ENCODE peak calls at places on chromosomes 1 and 21, in four cellular contexts. S is retinal pigment epithelial cell, G is left cardiac atrium, J is islet precursor cell. K is an unnamed sample.

GRCh38 chr1:23718482-23718881 is 24.8 kb upstream of the ELOA start:
- DNase-seq in S (no peak), G (no peak), J (peak), K (no peak)

GRCh38 chr1:176996455-176997090 is 167.9 kb downstream of the ASTN1 start:
- DNase-seq in S (peak), G (no peak), J (peak), K (no peak)

GRCh38 chr21:42806489-42807140 is 72.7 kb downstream of the WDR4 start:
- DNase-seq in S (no peak), G (no peak), J (no peak), K (no peak)

GRCh38 chr1:25500694-25501093 is 42.7 kb upstream of the LDLRAP1 start:
- DNase-seq in S (no peak), G (peak), J (peak), K (peak)

GRCh38 chr1:187229496-187229895 is 400.7 kb downstream of the PLA2G4A start:
- DNase-seq in S (no peak), G (no peak), J (no peak), K (no peak)

GRCh38 chr1:86151427-86151826 is 5.1 kb downstream of the COL24A1 start:
- DNase-seq in S (no peak), G (no peak), J (no peak), K (no peak)

GRCh38 chr1:203726417-203726867 is 38.5 kb upstream of the LAX1 start:
- DNase-seq in S (no peak), G (no peak), J (no peak), K (no peak)

GRCh38 chr1:69221492-69221990 is 346.2 kb upstream of the LRRC7 start:
- DNase-seq in S (no peak), G (no peak), J (no peak), K (no peak)

GRCh38 chr1:185016880-185017279 is 28.5 kb upstream of the RNF2 start:
- DNase-seq in S (no peak), G (no peak), J (no peak), K (no peak)

GRCh38 chr1:90023691-90024090 is 28.8 kb downstream of the ZNF326 start:
- DNase-seq in S (no peak), G (no peak), J (no peak), K (no peak)

GRCh38 chr21:36064085-36064460 is 3.7 kb upstream of the SETD4 start:
- DNase-seq in S (no peak), G (no peak), J (no peak), K (no peak)

GRCh38 chr1:48697066-48697707 is 79.5 kb downstream of the BEND5 start:
- DNase-seq in S (no peak), G (peak), J (peak), K (peak)

GRCh38 chr1:242405947-242406346 is 118.5 kb downstream of the PLD5 start:
- DNase-seq in S (no peak), G (no peak), J (no peak), K (no peak)

GRCh38 chr1:4602536-4603316 is 51.7 kb upstream of the AJAP1 start:
- DNase-seq in S (no peak), G (no peak), J (peak), K (no peak)

GRCh38 chr1:67072749-67073148 is 18.8 kb upstream of the SLC35D1 start:
- DNase-seq in S (no peak), G (no peak), J (no peak), K (no peak)